ENCODE peak calls at places on chromosome X, in five cellular contexts. D is adrenal gland, L is upper lobe of left lung, N is tibial nerve, A is esophagus squamous epithelium. P is an unnamed sample.

GRCh38 chrX:100850317-100850716 is 23.8 kb downstream of the NOX1 start:
- DNase-seq in D (no peak), L (no peak), N (no peak), A (no peak), P (no peak)

GRCh38 chrX:110159865-110160264 is 157.0 kb downstream of the TMEM164 start:
- DNase-seq in D (no peak), L (no peak), N (no peak), A (no peak), P (no peak)

GRCh38 chrX:39220952-39221351 is 419.7 kb downstream of the MID1IP1 start:
- DNase-seq in D (no peak), L (no peak), N (no peak), A (no peak), P (no peak)

GRCh38 chrX:536616-537015 is 94.0 kb upstream of the SHOX start:
- DNase-seq in D (no peak), L (no peak), N (no peak), A (no peak), P (no peak)

GRCh38 chrX:100926453-100926852 is 2.3 kb downstream of the XKRX start:
- DNase-seq in D (no peak), L (no peak), N (no peak), A (no peak), P (no peak)

GRCh38 chrX:20056704-20057103 is 60.0 kb downstream of the MAP7D2 start:
- DNase-seq in D (no peak), L (no peak), N (no peak), A (no peak), P (no peak)

GRCh38 chrX:70437011-70437410 is 7.6 kb upstream of the DLG3 start:
- DNase-seq in D (no peak), L (no peak), N (no peak), A (no peak), P (no peak)

GRCh38 chrX:68820476-68821110 is 8.2 kb upstream of the EFNB1 start:
- DNase-seq in D (no peak), L (no peak), N (no peak), A (no peak), P (no peak)

GRCh38 chrX:23494741-23495140 is 160.1 kb downstream of the PTCHD1 start:
- DNase-seq in D (no peak), L (no peak), N (no peak), A (no peak), P (no peak)

GRCh38 chrX:71911023-71911730 is 532 bp downstream of the NHSL2 start:
- DNase-seq in D (no peak), L (peak; percentile 85), N (no peak), A (no peak), P (no peak)

GRCh38 chrX:70219938-70220764 is 14.3 kb upstream of the AWAT1 start:
- DNase-seq in D (peak; percentile 81), L (no peak), N (peak; percentile 13), A (no peak), P (peak; percentile 17)

GRCh38 chrX:79081895-79082512 is 62.5 kb upstream of the GPR174 start:
- DNase-seq in D (no peak), L (no peak), N (no peak), A (no peak), P (peak; percentile 11)

GRCh38 chrX:36443007-36443406 is 523.5 kb downstream of the CFAP47 start:
- DNase-seq in D (no peak), L (no peak), N (no peak), A (no peak), P (no peak)

GRCh38 chrX:9339603-9340569 is 125.0 kb upstream of the TBL1X start:
- DNase-seq in D (peak; percentile 15), L (peak; percentile 40), N (peak; percentile 24), A (no peak), P (no peak)

GRCh38 chrX:100874240-100874798 is at the start of gene NOX1:
- DNase-seq in D (no peak), L (no peak), N (no peak), A (no peak), P (no peak)

GRCh38 chrX:123339201-123339905 is 155.3 kb downstream of the GRIA3 start:
- DNase-seq in D (no peak), L (no peak), N (no peak), A (no peak), P (no peak)

GRCh38 chrX:109841869-109842579 is 109.0 kb upstream of the ACSL4 start:
- DNase-seq in D (no peak), L (no peak), N (no peak), A (no peak), P (no peak)

GRCh38 chrX:68808686-68809357 is 20.0 kb upstream of the EFNB1 start:
- DNase-seq in D (no peak), L (no peak), N (no peak), A (no peak), P (no peak)

GRCh38 chrX:8845060-8845459 is 43.9 kb upstream of the FAM9A start:
- DNase-seq in D (no peak), L (no peak), N (no peak), A (no peak), P (no peak)

GRCh38 chrX:21479695-21480280 is 105.6 kb downstream of the CNKSR2 start:
- DNase-seq in D (no peak), L (no peak), N (no peak), A (no peak), P (no peak)

GRCh38 chrX:14528629-14529287 is 578 bp upstream of the GLRA2 start:
- DNase-seq in D (peak; percentile 50), L (no peak), N (peak; percentile 15), A (no peak), P (peak; percentile 42)

GRCh38 chrX:107880054-107880610 is 54.5 kb downstream of the MID2 start:
- DNase-seq in D (peak; percentile 15), L (no peak), N (no peak), A (no peak), P (no peak)

GRCh38 chrX:9562851-9563250 is 98.0 kb downstream of the TBL1X start:
- DNase-seq in D (peak; percentile 33), L (no peak), N (no peak), A (no peak), P (no peak)

GRCh38 chrX:23659339-23659738 is 8.0 kb upstream of the PRDX4 start:
- DNase-seq in D (no peak), L (no peak), N (no peak), A (no peak), P (no peak)

GRCh38 chrX:39896951-39897740 is 200.6 kb downstream of the BCOR start:
- DNase-seq in D (no peak), L (no peak), N (no peak), A (no peak), P (peak; percentile 30)

GRCh38 chrX:130896026-130896425 is 7.0 kb downstream of the ENOX2 start:
- DNase-seq in D (no peak), L (no peak), N (no peak), A (no peak), P (no peak)

GRCh38 chrX:11099465-11099864 is 11.7 kb upstream of the HCCS start:
- DNase-seq in D (no peak), L (no peak), N (no peak), A (no peak), P (no peak)

GRCh38 chrX:125326599-125326998 is 6.9 kb downstream of the TEX13C start:
- DNase-seq in D (no peak), L (no peak), N (no peak), A (no peak), P (no peak)

GRCh38 chrX:133924548-133924947 is 60.8 kb downstream of the GPC3 start:
- DNase-seq in D (no peak), L (no peak), N (no peak), A (no peak), P (no peak)
- TF ChIP-seq POLR2A in D (no peak), L (no peak), N (no peak), A (no peak), P (no peak)

DNA sequence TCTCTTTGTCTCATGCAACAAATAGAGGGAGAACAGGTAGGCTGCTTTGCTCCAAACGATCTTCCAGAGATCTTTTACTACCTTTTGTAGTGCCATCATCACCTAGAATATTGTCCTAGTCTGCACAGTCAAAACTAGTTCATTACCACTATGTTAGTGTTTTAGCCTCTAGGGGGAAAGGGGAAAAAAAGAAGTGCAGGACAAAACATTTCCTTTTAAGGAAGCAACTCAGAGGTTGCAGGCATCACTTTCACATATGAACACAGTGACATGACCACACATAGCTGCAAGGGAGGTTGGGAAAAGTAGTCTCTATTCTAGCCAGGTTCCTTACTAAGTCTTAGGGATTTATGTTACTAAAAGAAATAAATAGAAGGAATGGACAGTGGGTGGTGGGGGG is 39.3 kb upstream of the RAP2C start:
- DNase-seq in D (no peak), L (no peak), N (no peak), A (no peak), P (no peak)
- H3K4me3 ChIP-seq in D (no peak overlapping the region), L (no peak overlapping the region), N (no peak overlapping the region), A (no peak overlapping the region), P (no peak overlapping the region)

GRCh38 chrX:120250522-120251271 is at the start of gene ZBTB33:
- DNase-seq in D (peak; percentile 93), L (peak; percentile 96), N (peak; percentile 71), A (peak; percentile 23), P (peak; percentile 89)
- TF ChIP-seq POLR2A in D (peak; percentile 85), L (peak; percentile 75), N (no peak), A (no peak), P (peak; percentile 75)

DNA sequence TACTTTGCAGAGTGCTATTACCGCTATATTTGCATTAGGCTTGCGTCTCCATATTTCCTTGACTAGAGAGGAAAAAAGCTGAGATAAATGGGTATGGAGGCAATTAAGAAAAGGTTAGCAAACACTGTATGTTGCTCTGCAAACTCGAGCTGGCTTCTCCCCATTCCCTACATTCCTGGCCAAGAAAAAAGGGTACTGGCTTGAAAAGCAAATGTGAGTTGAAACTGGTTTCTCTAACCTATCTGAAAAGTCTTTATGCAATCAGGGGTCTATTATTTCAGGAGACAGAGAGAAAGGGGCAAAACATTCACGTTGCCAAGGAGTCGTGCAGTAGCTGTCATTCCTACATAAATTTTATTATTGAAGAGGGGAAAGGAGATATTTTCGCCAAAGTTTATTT is 2.1 kb downstream of the TMEM47 start:
- DNase-seq in D (no peak), L (no peak), N (no peak), A (no peak), P (no peak)
- H3K4me3 ChIP-seq in D (no peak overlapping the region), L (peak overlapping the region; percentile 63), N (peak overlapping the region; percentile 4), A (peak overlapping the region; percentile 72), P (no peak overlapping the region)

DNA sequence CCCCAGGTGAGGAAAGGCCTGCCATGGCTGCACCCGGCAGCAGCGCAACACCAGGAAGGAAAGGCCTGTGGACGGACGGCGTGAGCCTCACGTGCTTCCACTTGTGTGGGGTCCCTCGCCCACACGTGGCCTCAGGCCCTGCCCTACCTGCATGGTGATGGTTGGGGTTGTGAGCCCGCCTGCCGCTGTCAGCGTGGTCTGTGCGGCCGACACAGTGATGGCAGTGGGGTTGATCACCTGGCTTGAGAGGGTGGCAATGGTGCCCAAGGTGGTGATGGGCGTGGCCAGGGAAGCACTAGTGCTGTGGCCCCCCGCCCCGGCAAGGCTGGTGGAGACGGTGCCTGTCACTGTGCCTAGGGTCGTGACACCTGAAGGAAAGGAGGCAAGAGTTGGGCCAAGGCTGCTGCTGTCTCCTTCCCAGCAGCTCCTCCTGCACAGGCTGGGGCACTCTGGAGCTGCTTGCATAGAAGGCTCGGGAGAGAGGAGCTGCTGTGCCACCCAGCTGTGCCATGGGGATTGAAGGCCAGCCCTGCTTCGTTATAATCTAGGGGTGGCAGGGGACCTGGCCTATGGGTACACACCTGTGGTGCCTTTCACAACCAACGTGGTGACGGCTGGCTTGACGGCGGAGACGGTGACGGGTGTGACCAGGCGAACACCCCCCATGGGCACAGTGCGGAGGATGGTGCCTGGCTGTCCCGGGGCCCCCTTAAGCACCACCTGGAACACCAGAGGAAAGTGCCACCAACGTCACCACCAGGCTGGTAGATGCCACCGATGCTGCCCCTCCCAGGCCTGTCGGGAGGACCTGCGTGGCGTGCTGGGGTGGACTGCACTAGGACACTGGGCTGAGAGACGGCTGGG is 11.8 kb upstream of the RENBP start:
- DNase-seq in D (no peak), L (no peak), N (no peak), A (no peak), P (no peak)
- TF ChIP-seq POLR2A in D (no peak), L (no peak), N (no peak), A (no peak), P (no peak)

P was measured in body of pancreas.